ENCODE peak calls at places on chromosome 19, in five cellular contexts. R, S, J, X and Z are unnamed samples.

GRCh38 chr19:18701250-18701608 is 17.7 kb downstream of the CRTC1 start:
- DNase-seq in R (no peak), S (no peak), J (no peak), X (no peak), Z (no peak)

GRCh38 chr19:6707658-6708018 is 12.8 kb downstream of the C3 start:
- DNase-seq in R (no peak), S (no peak), J (no peak), X (no peak), Z (no peak)

GRCh38 chr19:14577885-14578427 is 4.9 kb upstream of the CLEC17A start:
- DNase-seq in R (no peak), S (no peak), J (no peak), X (no peak), Z (no peak)

GRCh38 chr19:8641908-8642547 is 11.6 kb downstream of the NFILZ start:
- DNase-seq in R (peak; percentile 24), S (no peak), J (no peak), X (no peak), Z (no peak)

GRCh38 chr19:42285546-42285945 is 16.4 kb upstream of the PRR19 start:
- DNase-seq in R (no peak), S (no peak), J (no peak), X (no peak), Z (no peak)

GRCh38 chr19:3149089-3149488 is 13.3 kb downstream of the GNA15 start:
- DNase-seq in R (no peak), S (no peak), J (no peak), X (no peak), Z (no peak)

GRCh38 chr19:52640916-52641315 is 2.8 kb upstream of the ZNF83 start:
- DNase-seq in R (no peak), S (no peak), J (no peak), X (no peak), Z (peak; percentile 16)

GRCh38 chr19:32269831-32270230 is 75.6 kb upstream of the ZNF507 start:
- DNase-seq in R (no peak), S (no peak), J (no peak), X (no peak), Z (no peak)

GRCh38 chr19:1143828-1144399 is 30.2 kb downstream of the SBNO2 start:
- DNase-seq in R (no peak), S (no peak), J (no peak), X (no peak), Z (no peak)

GRCh38 chr19:42879613-42880012 is at the start of gene PSG1:
- DNase-seq in R (no peak), S (no peak), J (no peak), X (no peak), Z (no peak)

GRCh38 chr19:40629346-40629745 is 28.2 kb downstream of the LTBP4 start:
- DNase-seq in R (no peak), S (no peak), J (no peak), X (no peak), Z (no peak)

GRCh38 chr19:48695743-48696352 is at the start of gene FUT2:
- DNase-seq in R (no peak), S (no peak), J (no peak), X (no peak), Z (no peak)

GRCh38 chr19:10979950-10980349 is 19.1 kb downstream of the SMARCA4 start:
- DNase-seq in R (no peak), S (no peak), J (no peak), X (no peak), Z (no peak)

GRCh38 chr19:51501594-51502263 is at the start of gene SIGLEC12:
- DNase-seq in R (peak; percentile 23), S (no peak), J (no peak), X (no peak), Z (no peak)

GRCh38 chr19:41225238-41226052 is 6.4 kb downstream of the AXL start:
- DNase-seq in R (peak; percentile 72), S (no peak), J (no peak), X (peak; percentile 96), Z (no peak)

GRCh38 chr19:39246951-39247669 is 1.5 kb downstream of the IFNL4 start:
- DNase-seq in R (no peak), S (no peak), J (no peak), X (no peak), Z (peak; percentile 62)

GRCh38 chr19:56080669-56081401 is 40.3 kb downstream of the ZNF787 start:
- DNase-seq in R (peak; percentile 56), S (peak; percentile 67), J (peak; percentile 86), X (peak; percentile 31), Z (peak; percentile 86)

GRCh38 chr19:55376381-55376933 is at the start of gene TMEM190:
- DNase-seq in R (no peak), S (no peak), J (no peak), X (no peak), Z (peak; percentile 41)

GRCh38 chr19:6473652-6474051 is 7.9 kb downstream of the DENND1C start:
- DNase-seq in R (no peak), S (no peak), J (no peak), X (no peak), Z (no peak)

GRCh38 chr19:13334801-13335481 is 171.3 kb downstream of the CACNA1A start:
- DNase-seq in R (no peak), S (no peak), J (no peak), X (no peak), Z (no peak)

GRCh38 chr19:41421314-41421713 is 5.9 kb downstream of the B3GNT8 start:
- DNase-seq in R (no peak), S (no peak), J (no peak), X (no peak), Z (no peak)

GRCh38 chr19:5005096-5005495 is 36.2 kb downstream of the KDM4B start:
- DNase-seq in R (no peak), S (no peak), J (no peak), X (no peak), Z (no peak)
- TF ChIP-seq CTCF in R (no peak), S (no peak), J (no peak), X (no peak), Z (no peak)

GRCh38 chr19:50025794-50026549 is at the start of gene ZNF473:
- DNase-seq in R (peak; percentile 94), S (peak; percentile 73), J (peak; percentile 93), X (peak; percentile 88), Z (peak; percentile 86)

GRCh38 chr19:50022823-50023222 is 2.3 kb downstream of the VRK3 start:
- DNase-seq in R (no peak), S (no peak), J (no peak), X (no peak), Z (no peak)

GRCh38 chr19:50026550-50026906 is 723 bp downstream of the ZNF473 start:
- DNase-seq in R (no peak), S (no peak), J (no peak), X (no peak), Z (no peak)

GRCh38 chr19:50024719-50025021 is 502 bp downstream of the VRK3 start:
- DNase-seq in R (no peak), S (no peak), J (no peak), X (no peak), Z (no peak)

GRCh38 chr19:50025022-50025793 is at the start of gene VRK3:
- DNase-seq in R (peak; percentile 99), S (peak; percentile 98), J (peak; percentile 99), X (peak; percentile 100), Z (peak; percentile 97)
- TF ChIP-seq CTCF in R (no peak), S (peak; percentile 12), J (no peak), X (no peak), Z (no peak)

DNA sequence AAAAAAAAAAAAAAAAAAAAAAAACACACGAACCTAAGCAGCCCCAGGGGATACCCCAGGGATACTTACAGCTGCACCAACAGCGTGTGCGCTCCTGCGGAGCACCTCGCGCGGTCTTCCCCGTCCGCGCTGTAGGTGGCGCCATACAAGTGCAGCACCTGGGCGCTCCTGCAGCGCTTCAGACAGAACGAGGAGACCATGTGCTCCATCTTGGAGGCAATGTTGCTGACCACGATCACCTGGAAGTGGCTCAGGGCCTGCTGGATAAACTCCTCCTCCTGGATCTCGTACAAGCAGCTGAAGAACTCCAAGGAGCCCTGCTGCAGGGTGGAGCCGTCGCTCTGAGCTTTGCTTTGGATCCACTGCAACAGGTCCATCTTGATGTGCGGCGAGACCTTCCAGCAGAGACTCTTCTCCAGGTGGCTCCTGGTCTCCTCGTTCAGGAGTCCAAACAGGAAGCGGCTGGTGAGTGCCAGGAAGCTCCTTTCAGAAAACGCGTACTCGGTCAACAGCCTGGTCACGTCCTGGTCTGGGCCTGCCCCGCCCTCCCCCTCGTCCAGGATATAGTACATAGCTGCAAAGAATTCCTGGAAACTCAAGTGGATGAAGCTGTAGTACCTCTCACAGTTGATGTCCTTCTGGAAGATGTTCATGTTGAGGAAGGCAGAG is 14.5 kb downstream of the NLRP12 start:
- DNase-seq in R (no peak), S (no peak), J (no peak), X (no peak), Z (peak; percentile 41)
- TF ChIP-seq CTCF in R (no peak), S (peak; percentile 32), J (peak; percentile 10), X (peak; percentile 14), Z (peak; percentile 40)

GRCh38 chr19:35225951-35226350 is 2.6 kb downstream of the FAM187B start:
- DNase-seq in R (no peak), S (no peak), J (no peak), X (no peak), Z (no peak)

GRCh38 chr19:35223856-35224505 is 4.6 kb downstream of the FAM187B start:
- DNase-seq in R (no peak), S (no peak), J (no peak), X (no peak), Z (no peak)

GRCh38 chr19:35226748-35227147 is 1.8 kb downstream of the FAM187B start:
- DNase-seq in R (no peak), S (no peak), J (no peak), X (no peak), Z (no peak)

GRCh38 chr19:35223084-35223790 is 5.3 kb downstream of the FAM187B start:
- DNase-seq in R (no peak), S (no peak), J (no peak), X (no peak), Z (no peak)

GRCh38 chr19:35224681-35225604 is 3.6 kb downstream of the FAM187B start:
- DNase-seq in R (no peak), S (no peak), J (no peak), X (no peak), Z (no peak)
- TF ChIP-seq CTCF in R (no peak), S (no peak), J (no peak), X (no peak), Z (no peak)